ENCODE peak calls at places on chromosomes 6 and 20, in nine cellular contexts. Z is fibroblast of pulmonary artery; J is anterior cingulate cortex; T is stimulated activated CD8-positive, alpha-beta memory T cell treated with anti-CD3 and anti-CD28 coated beads, Interleukin-15, amount 100 ng/mL, for 24 hours; R is dermis blood vessel endothelial cell; U is activated naive CD8-positive, alpha-beta T cell treated with anti-CD3 and anti-CD28 coated beads, Interleukin-2, amount 50 U/mL, for 24 hours; S is naive thymus-derived CD8-positive, alpha-beta T cell; B is activated CD4-positive, alpha-beta T cell treated with anti-CD3 and anti-CD28 coated beads for 48 hours; H is brain microvascular endothelial cell. E is an unnamed sample.

GRCh38 chr6:73969982-73970960 is 274.3 kb downstream of the CD109 start:
- DNase-seq in Z (peak), J (no peak), T (no peak), R (peak), U (no peak), S (no peak), B (no peak), H (peak), E (peak)

GRCh38 chr6:31632279-31632946 is 11.9 kb downstream of the PRRC2A start:
- DNase-seq in Z (no peak), J (no peak), T (no peak), R (no peak), U (no peak), S (no peak), B (no peak), H (no peak), E (no peak)

GRCh38 chr20:41265931-41266330 is 51.6 kb downstream of the ZHX3 start:
- DNase-seq in Z (no peak), J (no peak), T (no peak), R (no peak), U (no peak), S (no peak), B (no peak), H (no peak), E (no peak)

GRCh38 chr20:19692100-19692499 is 66.0 kb upstream of the RIN2 start:
- DNase-seq in Z (peak), J (no peak), T (no peak), R (no peak), U (no peak), S (no peak), B (no peak), H (no peak), E (peak)

GRCh38 chr6:137641474-137642077 is 147.4 kb upstream of the OLIG3 start:
- DNase-seq in Z (peak), J (peak), T (peak), R (peak), U (peak), S (peak), B (peak), H (peak), E (peak)

GRCh38 chr20:5719861-5720401 is 30.3 kb upstream of the SHLD1 start:
- DNase-seq in Z (peak), J (no peak), T (no peak), R (peak), U (peak), S (no peak), B (peak), H (peak), E (peak)

GRCh38 chr6:150622941-150623874 is 23.5 kb downstream of the PLEKHG1 start:
- DNase-seq in Z (no peak), J (no peak), T (no peak), R (peak), U (no peak), S (no peak), B (no peak), H (no peak), E (no peak)

GRCh38 chr6:132780770-132781371 is 17.6 kb downstream of the SLC18B1 start:
- DNase-seq in Z (peak), J (no peak), T (no peak), R (peak), U (no peak), S (no peak), B (no peak), H (no peak), E (no peak)

GRCh38 chr20:21529863-21530262 is 16.0 kb upstream of the NKX2-2 start:
- DNase-seq in Z (no peak), J (no peak), T (no peak), R (peak), U (no peak), S (no peak), B (no peak), H (no peak), E (no peak)

GRCh38 chr20:39873286-39873685 is 815.8 kb downstream of the MAFB start:
- DNase-seq in Z (no peak), J (no peak), T (no peak), R (no peak), U (no peak), S (no peak), B (no peak), H (no peak), E (no peak)

GRCh38 chr6:44527191-44527960 is 139.9 kb downstream of the CDC5L start:
- DNase-seq in Z (no peak), J (no peak), T (no peak), R (no peak), U (peak), S (no peak), B (peak), H (no peak), E (no peak)

GRCh38 chr20:59044295-59044694 is 1.7 kb upstream of the PRELID3B start:
- DNase-seq in Z (no peak), J (no peak), T (no peak), R (no peak), U (no peak), S (no peak), B (no peak), H (no peak), E (no peak)

E was measured in RCC 7860.